ENCODE peak calls at places on chromosomes 4 and X, in five cellular contexts. H is K562, A is IMR-90, T is A549, P is GM12878. U is an unnamed sample.

GRCh38 chr4:140223056-140223810 is 69.2 kb upstream of the MAML3 start:
- DNase-seq in T (no peak), A (peak), P (no peak), H (no peak), U (no peak)

GRCh38 chr4:106914223-106914622 is 121.9 kb downstream of the DKK2 start:
- DNase-seq in H (no peak), A (no peak), T (no peak), P (no peak), U (no peak)

GRCh38 chrX:17242470-17242869 is 132.5 kb upstream of the NHS start:
- DNase-seq in P (no peak), A (peak), T (peak), H (peak), U (peak)

GRCh38 chr4:177441061-177441802 is 1.0 kb downstream of the AGA start:
- DNase-seq in T (peak), P (peak), H (peak), A (peak), U (peak)

GRCh38 chr4:60223098-60223497 is 977.0 kb upstream of the ADGRL3 start:
- DNase-seq in A (no peak), T (no peak), H (no peak), P (no peak), U (no peak)

GRCh38 chr4:85610450-85610849 is 135.5 kb downstream of the ARHGAP24 start:
- DNase-seq in H (no peak), A (no peak), P (peak), T (no peak), U (no peak)

GRCh38 chr4:168831919-168832745 is 177.9 kb downstream of the CBR4 start:
- DNase-seq in H (peak), T (peak), P (no peak), A (peak), U (peak)

GRCh38 chrX:77595848-77596247 is 148.7 kb downstream of the FGF16 start:
- DNase-seq in T (no peak), A (peak), P (no peak), H (no peak), U (no peak)

GRCh38 chr4:101019941-101020401 is 327.4 kb downstream of the PPP3CA start:
- DNase-seq in T (peak), H (no peak), P (peak), A (peak), U (no peak)

GRCh38 chr4:16764622-16765021 is 133.8 kb downstream of the LDB2 start:
- DNase-seq in A (peak), T (peak), H (peak), P (no peak), U (peak)

GRCh38 chrX:11435568-11435967 is 142.4 kb downstream of the AMELX start:
- DNase-seq in A (peak), T (no peak), H (no peak), P (no peak), U (no peak)

GRCh38 chr4:145436793-145437192 is 44.9 kb upstream of the SMAD1 start:
- DNase-seq in A (no peak), T (no peak), P (no peak), H (no peak), U (no peak)

GRCh38 chr4:1336079-1336478 is 10.9 kb upstream of the UVSSA start:
- DNase-seq in P (no peak), T (peak), A (peak), H (no peak), U (no peak)

GRCh38 chrX:154019633-154020499 is at the start of gene IRAK1:
- DNase-seq in A (peak), H (peak), T (peak), P (no peak), U (peak)

GRCh38 chrX:104419211-104419610 is 146.8 kb upstream of the IL1RAPL2 start:
- DNase-seq in H (no peak), A (no peak), T (no peak), P (no peak), U (no peak)

GRCh38 chr4:176622251-176622968 is 170.3 kb downstream of the VEGFC start:
- DNase-seq in T (peak), A (peak), H (no peak), P (no peak), U (no peak)

GRCh38 chr4:153488719-153489384 is 22.7 kb downstream of the TMEM131L start:
- DNase-seq in H (no peak), A (no peak), P (peak), T (no peak), U (no peak)

GRCh38 chr4:40182041-40182440 is 14.8 kb upstream of the RHOH start:
- DNase-seq in T (no peak), P (no peak), H (no peak), A (no peak), U (no peak)

GRCh38 chrX:136268051-136269048 is 17.1 kb upstream of the MAP7D3 start:
- DNase-seq in A (peak), T (peak), H (peak), P (no peak), U (peak)

GRCh38 chr4:54098375-54098774 is 1.6 kb upstream of the GSX2 start:
- DNase-seq in P (no peak), H (no peak), A (no peak), T (no peak), U (no peak)

GRCh38 chr4:8319061-8319460 is 49.5 kb downstream of the HTRA3 start:
- DNase-seq in A (no peak), T (no peak), P (no peak), H (no peak), U (no peak)

GRCh38 chrX:140274761-140275525 is 229.9 kb downstream of the SOX3 start:
- DNase-seq in H (no peak), T (no peak), P (no peak), A (peak), U (no peak)

GRCh38 chrX:78517124-78517523 is 142.0 kb downstream of the RTL3 start:
- DNase-seq in P (peak), H (no peak), T (no peak), A (no peak), U (no peak)

GRCh38 chrX:124925681-124926080 is 394.0 kb upstream of the TEX13C start:
- DNase-seq in T (no peak), H (no peak), A (no peak), P (no peak), U (no peak)

GRCh38 chr4:174579421-174579820 is 57.1 kb upstream of the HPGD start:
- DNase-seq in T (no peak), H (no peak), A (no peak), P (no peak), U (no peak)

GRCh38 chr4:174580597-174580996 is 58.3 kb upstream of the HPGD start:
- DNase-seq in A (no peak), T (no peak), P (no peak), H (no peak), U (no peak)

GRCh38 chr4:174575436-174575835 is 53.1 kb upstream of the HPGD start:
- DNase-seq in H (no peak), A (no peak), T (no peak), P (no peak), U (no peak)

GRCh38 chr4:174582463-174582862 is 60.2 kb upstream of the HPGD start:
- DNase-seq in T (no peak), P (no peak), A (no peak), H (no peak), U (no peak)

DNA sequence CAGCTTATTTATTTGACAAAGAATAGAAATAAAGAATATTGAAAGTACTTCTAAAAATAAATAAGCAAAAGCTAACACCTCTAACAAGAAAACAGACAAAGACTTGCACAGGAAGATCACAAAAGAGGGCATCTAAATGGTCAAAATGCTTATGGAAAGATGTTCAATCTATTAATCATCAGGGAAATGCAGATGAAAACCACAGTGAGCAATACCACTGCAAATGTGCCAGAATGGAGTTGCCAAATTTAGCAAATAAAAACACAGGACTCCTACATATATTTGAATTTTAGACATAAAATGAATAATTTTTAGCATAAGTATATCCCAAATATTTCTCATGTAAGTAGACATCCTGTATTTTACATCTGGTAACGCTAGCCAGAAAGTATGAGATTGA is 56.1 kb upstream of the HPGD start:
- DNase-seq in H (no peak), P (no peak), A (no peak), T (no peak), U (no peak)
- TF ChIP-seq RCOR1 in H (no peak), P (no peak), A (no peak), T (no peak), U (no peak)

GRCh38 chrX:67697452-67697851 is 153.6 kb downstream of the AR start:
- DNase-seq in P (no peak), H (no peak), T (no peak), A (no peak), U (no peak)
- TF ChIP-seq SMC3 in P (no peak), H (no peak), T (no peak), A (no peak), U (no peak)

GRCh38 chrX:20665441-20665840 is 398.7 kb upstream of the RPS6KA3 start:
- DNase-seq in P (no peak), A (no peak), H (no peak), T (no peak), U (no peak)

GRCh38 chrX:20663287-20663686 is 396.6 kb upstream of the RPS6KA3 start:
- DNase-seq in H (no peak), P (no peak), T (no peak), A (no peak), U (no peak)

GRCh38 chrX:20666316-20666715 is 399.6 kb upstream of the RPS6KA3 start:
- DNase-seq in T (no peak), P (no peak), A (no peak), H (no peak), U (no peak)

GRCh38 chrX:20668550-20668949 is 401.8 kb upstream of the RPS6KA3 start:
- DNase-seq in A (no peak), H (no peak), T (no peak), P (no peak), U (no peak)

GRCh38 chrX:20664774-20665173 is 398.1 kb upstream of the RPS6KA3 start:
- DNase-seq in H (no peak), P (no peak), A (no peak), T (no peak), U (no peak)
- TF ChIP-seq RCOR1 in H (no peak), P (no peak), A (no peak), T (no peak), U (no peak)

DNA sequence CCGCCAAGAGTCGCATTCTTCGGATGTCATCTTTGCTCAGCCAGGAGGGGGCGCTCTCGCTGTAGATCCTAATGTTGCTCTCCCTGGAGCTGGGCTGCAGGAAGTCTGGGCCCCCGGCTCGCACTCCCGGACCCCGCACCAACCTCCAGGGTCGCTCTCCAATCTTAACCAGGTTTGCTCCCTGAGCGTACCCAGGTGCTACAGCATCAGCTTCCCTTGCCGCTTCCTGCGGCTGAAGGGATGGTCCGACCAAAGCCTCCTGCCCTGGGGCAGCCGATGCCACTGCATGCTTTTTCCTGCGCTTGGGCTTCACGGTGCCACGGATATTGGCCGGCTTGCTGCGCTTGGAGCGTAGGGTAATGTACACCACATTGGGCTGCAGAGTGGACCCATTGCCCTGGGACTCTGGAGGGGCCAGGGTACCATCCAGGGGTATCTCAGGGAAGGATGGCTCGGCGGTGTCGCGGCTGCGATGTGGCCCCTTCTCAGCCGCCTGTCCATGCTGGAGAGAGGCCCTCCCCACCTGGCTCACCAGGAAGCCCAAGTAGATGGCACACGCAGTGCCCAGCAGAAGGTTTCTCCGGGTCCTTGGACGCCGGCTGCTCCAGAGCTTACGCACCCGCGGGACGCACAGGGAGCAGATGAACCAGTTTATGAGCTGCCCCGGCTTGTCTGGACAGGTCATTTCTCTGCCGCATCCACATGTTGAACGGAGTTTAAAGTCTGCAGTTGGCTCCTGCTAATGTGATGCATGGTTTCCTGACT is 2.0 kb downstream of the GASK1B start:
- DNase-seq in H (peak), A (peak), P (no peak), T (no peak), U (no peak)
- TF ChIP-seq SMC3 in H (peak), A (no peak), P (no peak), T (no peak), U (no peak)

DNA sequence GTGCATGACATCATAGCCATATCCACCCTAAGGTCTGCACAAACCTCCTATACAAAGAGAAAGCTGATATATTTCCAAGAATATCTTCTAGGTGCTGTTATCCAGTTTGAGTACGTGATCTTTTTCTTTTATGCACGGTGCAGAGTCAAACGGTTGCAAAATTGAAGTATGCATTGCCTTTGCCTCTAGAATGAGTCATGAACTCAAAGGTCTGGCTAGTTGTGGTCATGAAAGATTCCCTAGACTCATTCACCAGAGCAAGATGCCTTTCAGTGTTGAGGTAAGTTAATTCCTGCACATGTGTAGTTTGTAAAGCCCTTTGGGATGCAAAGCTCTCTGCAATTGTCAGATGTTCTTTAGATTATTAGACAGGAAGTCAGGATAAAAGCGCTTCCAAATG is 704.4 kb downstream of the PCDH19 start:
- DNase-seq in H (no peak), P (no peak), A (no peak), T (no peak), U (no peak)
- TF ChIP-seq RCOR1 in H (no peak), P (no peak), A (no peak), T (no peak), U (no peak)

GRCh38 chrX:94401426-94401825 is 727.4 kb downstream of the FAM133A start:
- DNase-seq in P (no peak), H (no peak), T (peak), A (no peak), U (no peak)

DNA sequence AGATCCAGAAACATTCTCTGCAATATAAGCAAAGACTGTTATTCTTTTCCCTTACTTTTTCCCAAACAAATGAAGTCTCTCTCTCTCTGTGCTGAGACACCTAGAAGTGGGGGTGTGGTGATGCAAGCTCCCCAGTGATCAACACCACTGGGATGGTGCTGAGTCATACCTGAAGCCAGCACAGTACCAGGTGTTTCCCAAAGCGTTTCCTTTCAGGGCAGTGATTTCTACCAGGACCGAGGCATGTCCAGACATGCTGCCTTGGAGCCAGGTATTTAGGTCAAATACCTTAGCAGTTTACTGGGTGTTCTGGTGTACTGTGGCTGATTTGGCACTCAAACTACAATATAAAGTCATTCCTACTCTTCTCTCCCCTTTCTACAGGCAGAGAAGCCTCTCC is 726.5 kb downstream of the FAM133A start:
- DNase-seq in P (peak), A (no peak), T (no peak), H (no peak), U (no peak)
- TF ChIP-seq SMC3 in P (no peak), A (no peak), T (no peak), H (no peak), U (no peak)

U was measured in SK-N-SH.